ENCODE peak calls at places on chromosomes 6 and 20, in eight cellular contexts. Z is tibial artery; P is choroid plexus epithelial cell; C is uterus; S is CD8-positive, alpha-beta T cell; M is lower leg skin; R is A549; D is astrocyte of the spinal cord. H is an unnamed sample.

GRCh38 chr20:50194831-50195523 is 4.3 kb downstream of the CEBPB start:
- DNase-seq in D (peak; percentile 25), M (no peak), R (peak; percentile 47), Z (no peak), C (no peak), P (peak; percentile 48), S (no peak), H (no peak)

GRCh38 chr20:10239954-10240353 is 21.3 kb downstream of the SNAP25 start:
- DNase-seq in R (peak; percentile 84), P (peak; percentile 77), Z (no peak), S (no peak), M (peak; percentile 18), D (no peak), C (no peak), H (peak; percentile 67)

GRCh38 chr6:2812695-2813094 is 29.0 kb downstream of the SERPINB1 start:
- DNase-seq in D (no peak), P (no peak), C (no peak), S (no peak), M (no peak), R (no peak), Z (no peak), H (no peak)

GRCh38 chr20:44491635-44492395 is 16.1 kb downstream of the TTPAL start:
- DNase-seq in M (peak; percentile 76), P (peak; percentile 77), Z (peak; percentile 77), D (peak; percentile 42), C (no peak), S (no peak), R (no peak), H (peak; percentile 80)

GRCh38 chr6:71205336-71205956 is 83.2 kb upstream of the OGFRL1 start:
- DNase-seq in M (no peak), P (peak; percentile 63), S (no peak), C (no peak), Z (no peak), R (no peak), D (peak; percentile 53), H (peak; percentile 44)

GRCh38 chr6:33967966-33968724 is 164.3 kb upstream of the MLN start:
- DNase-seq in Z (peak; percentile 5), S (no peak), R (peak; percentile 11), D (no peak), P (peak; percentile 5), M (no peak), C (no peak), H (peak; percentile 28)

GRCh38 chr6:79601020-79601609 is 30.0 kb upstream of the SH3BGRL2 start:
- DNase-seq in P (peak; percentile 86), M (no peak), Z (no peak), C (no peak), R (peak; percentile 68), D (peak; percentile 80), S (no peak), H (peak; percentile 76)

GRCh38 chr20:48910360-48910781 is 11.1 kb upstream of the ARFGEF2 start:
- DNase-seq in R (peak; percentile 24), Z (no peak), C (no peak), D (peak; percentile 45), M (no peak), P (peak; percentile 74), S (no peak), H (peak; percentile 33)

GRCh38 chr6:57075092-57075491 is 14.9 kb upstream of the ZNF451 start:
- DNase-seq in Z (no peak), D (no peak), C (no peak), M (no peak), P (no peak), R (no peak), S (no peak), H (peak; percentile 14)

GRCh38 chr6:44725070-44725469 is 337.6 kb downstream of the CDC5L start:
- DNase-seq in R (no peak), C (no peak), P (no peak), Z (no peak), S (no peak), M (no peak), D (peak; percentile 30), H (no peak)

GRCh38 chr20:40506567-40506966 is 182.5 kb downstream of the MAFB start:
- DNase-seq in S (no peak), Z (peak; percentile 99), R (peak; percentile 60), P (peak; percentile 100), D (peak; percentile 99), M (peak; percentile 95), C (peak; percentile 71), H (peak; percentile 88)

GRCh38 chr6:148186916-148187315 is 155.7 kb upstream of the SASH1 start:
- DNase-seq in Z (no peak), C (no peak), D (no peak), P (no peak), M (peak; percentile 18), R (no peak), S (no peak), H (no peak)

GRCh38 chr6:148193063-148193680 is 149.5 kb upstream of the SASH1 start:
- DNase-seq in C (no peak), M (peak; percentile 43), P (no peak), R (no peak), S (no peak), Z (no peak), D (no peak), H (no peak)

GRCh38 chr6:148195511-148195910 is 147.1 kb upstream of the SASH1 start:
- DNase-seq in P (no peak), Z (no peak), S (no peak), D (no peak), R (no peak), C (no peak), M (no peak), H (no peak)

DNA sequence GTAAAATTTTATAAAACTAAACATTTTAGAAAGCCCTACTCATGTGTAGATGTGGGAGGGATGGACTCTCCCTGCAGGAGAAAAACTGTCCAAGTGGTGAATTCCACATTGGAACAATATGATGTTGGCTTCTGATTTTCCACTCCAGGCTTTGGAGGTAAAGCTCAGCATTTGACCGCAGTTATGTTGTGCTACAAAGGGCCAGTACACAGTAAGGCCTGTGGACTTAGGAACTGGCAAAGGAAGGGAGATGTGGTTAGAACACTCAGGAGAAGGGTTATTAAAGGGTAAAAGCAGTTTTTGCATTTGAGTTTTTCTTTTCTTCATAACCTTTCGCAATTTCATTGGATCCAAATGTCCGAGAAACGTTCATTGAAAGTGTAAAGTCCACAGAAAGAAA is 150.3 kb upstream of the SASH1 start:
- DNase-seq in M (peak; percentile 22), D (peak; percentile 86), P (no peak), C (no peak), S (no peak), Z (no peak), R (no peak), H (peak; percentile 77)
- H3K4me3 ChIP-seq in M (no peak overlapping the region), D (no peak overlapping the region), P (no peak overlapping the region), C (no peak overlapping the region), S (no peak overlapping the region), Z (no peak overlapping the region), R (no peak overlapping the region), H (no peak overlapping the region)

GRCh38 chr6:123802697-123803455 is 789 bp upstream of the NKAIN2 start:
- DNase-seq in R (peak; percentile 72), S (peak; percentile 54), M (peak; percentile 55), C (peak; percentile 53), Z (peak; percentile 82), P (peak; percentile 95), D (peak; percentile 89), H (peak; percentile 88)

GRCh38 chr6:123801067-123801466 is 2.6 kb upstream of the NKAIN2 start:
- DNase-seq in M (no peak), C (no peak), Z (no peak), R (no peak), D (no peak), P (no peak), S (no peak), H (no peak)

GRCh38 chr6:123803456-123803861 is 206 bp upstream of the NKAIN2 start:
- DNase-seq in Z (no peak), M (no peak), S (no peak), R (no peak), P (no peak), D (no peak), C (no peak), H (no peak)

GRCh38 chr6:123803862-123804681 is at the start of gene NKAIN2:
- DNase-seq in S (no peak), R (no peak), D (no peak), Z (no peak), M (no peak), C (no peak), P (peak; percentile 12), H (no peak)

DNA sequence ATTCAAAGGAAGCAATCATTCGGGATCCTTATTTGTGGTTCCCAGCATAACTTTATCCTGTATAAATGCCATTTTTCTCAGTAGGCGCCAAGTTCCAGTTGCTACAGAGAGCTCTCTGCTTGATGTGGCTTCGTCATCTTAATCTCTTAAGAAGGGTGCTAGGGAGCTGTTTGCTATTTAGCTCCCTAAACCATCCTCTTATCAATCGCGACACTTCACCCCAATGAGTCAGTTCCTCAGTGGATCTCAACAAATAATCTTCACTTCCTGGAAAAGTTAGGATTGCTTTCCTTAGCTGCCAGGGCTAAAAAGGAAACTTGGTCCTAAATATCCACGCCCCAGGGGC is 1.3 kb upstream of the NKAIN2 start:
- DNase-seq in C (no peak), S (no peak), M (no peak), Z (no peak), P (no peak), D (no peak), R (no peak), H (no peak)
- H3K4me3 ChIP-seq in C (no peak overlapping the region), S (no peak overlapping the region), M (no peak overlapping the region), Z (peak overlapping the region; percentile 72), P (peak overlapping the region; percentile 16), D (no peak overlapping the region), R (no peak overlapping the region), H (no peak overlapping the region)

GRCh38 chr20:2654384-2654822 is 2.0 kb downstream of the NOP56 start:
- DNase-seq in R (no peak), Z (peak; percentile 11), M (no peak), D (no peak), S (no peak), P (no peak), C (no peak), H (no peak)

GRCh38 chr20:2655331-2656116 is 3.1 kb downstream of the NOP56 start:
- DNase-seq in R (no peak), D (no peak), P (no peak), Z (peak; percentile 56), S (no peak), C (no peak), M (no peak), H (no peak)

GRCh38 chr20:2656471-2657117 is 4.2 kb downstream of the NOP56 start:
- DNase-seq in D (no peak), C (no peak), S (no peak), R (no peak), Z (peak; percentile 50), P (no peak), M (no peak), H (no peak)

GRCh38 chr20:2653511-2654383 is 1.3 kb downstream of the NOP56 start:
- DNase-seq in M (no peak), Z (peak; percentile 23), S (no peak), P (no peak), C (no peak), R (no peak), D (no peak), H (no peak)

DNA sequence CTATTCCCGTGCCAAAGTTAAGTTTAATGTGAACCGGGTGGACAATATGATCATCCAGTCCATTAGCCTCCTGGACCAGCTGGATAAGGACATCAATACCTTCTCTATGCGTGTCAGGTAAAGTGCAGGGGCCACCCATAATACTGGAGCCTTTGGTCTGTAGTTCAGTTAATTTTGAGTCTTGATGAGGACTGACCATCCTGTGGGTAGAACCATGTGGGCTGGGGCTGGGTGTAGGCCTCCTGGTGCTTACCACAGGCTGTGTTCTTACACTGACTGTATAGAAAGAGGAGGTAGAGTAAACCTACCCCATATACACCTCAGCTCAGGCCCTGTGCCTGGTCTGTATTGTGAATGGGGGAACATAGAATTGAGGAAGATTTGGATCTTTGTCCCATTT is 2.4 kb downstream of the NOP56 start:
- DNase-seq in R (no peak), Z (peak; percentile 23), C (no peak), P (no peak), D (no peak), S (no peak), M (no peak), H (no peak)
- H3K4me3 ChIP-seq in R (peak overlapping the region; percentile 78), Z (no peak overlapping the region), C (no peak overlapping the region), P (no peak overlapping the region), D (no peak overlapping the region), S (no peak overlapping the region), M (no peak overlapping the region), H (no peak overlapping the region)

GRCh38 chr6:37633581-37634237 is 64.0 kb downstream of the MDGA1 start:
- DNase-seq in M (no peak), S (no peak), D (no peak), P (no peak), Z (no peak), C (no peak), R (no peak), H (no peak)
- H3K4me3 ChIP-seq in M (no peak overlapping the region), S (no peak overlapping the region), D (no peak overlapping the region), P (no peak overlapping the region), Z (no peak overlapping the region), C (no peak overlapping the region), R (no peak overlapping the region), H (no peak overlapping the region)

H was measured in foreskin fibroblast.